ENCODE peak calls at places on chromosomes 2 and 18, in four cellular contexts. One of them, this sample, is unnamed.

GRCh38 chr2:134119672-134120159 is 134.2 kb upstream of the MGAT5 start:
- DNase-seq in adrenal gland: peak; percentile 91
- DNase-seq in K562: peak; percentile 80
- DNase-seq in heart left ventricle: peak; percentile 93
- DNase-seq in this sample: peak; percentile 87

GRCh38 chr18:76446321-76446720 is 48.7 kb downstream of the ZNF516 start:
- DNase-seq in adrenal gland: no peak
- DNase-seq in K562: no peak
- DNase-seq in heart left ventricle: peak; percentile 11
- DNase-seq in this sample: peak; percentile 68

GRCh38 chr2:119574108-119574815 is 30.0 kb downstream of the CFAP221 start:
- DNase-seq in adrenal gland: no peak
- DNase-seq in K562: no peak
- DNase-seq in heart left ventricle: no peak
- DNase-seq in this sample: no peak

GRCh38 chr2:98269274-98269673 is 77.0 kb upstream of the CNGA3 start:
- DNase-seq in adrenal gland: no peak
- DNase-seq in K562: peak; percentile 29
- DNase-seq in heart left ventricle: no peak
- DNase-seq in this sample: peak; percentile 24

GRCh38 chr18:8705941-8706544 is 687 bp downstream of the MTCL1 start:
- DNase-seq in adrenal gland: no peak
- DNase-seq in K562: peak; percentile 62
- DNase-seq in heart left ventricle: no peak
- DNase-seq in this sample: peak; percentile 87

GRCh38 chr2:133130548-133131246 is 437.6 kb downstream of the NCKAP5 start:
- DNase-seq in adrenal gland: no peak
- DNase-seq in K562: no peak
- DNase-seq in heart left ventricle: no peak
- DNase-seq in this sample: no peak

GRCh38 chr2:26144953-26145680 is 27.8 kb upstream of the GAREM2 start:
- DNase-seq in adrenal gland: peak; percentile 47
- DNase-seq in K562: peak; percentile 54
- DNase-seq in heart left ventricle: peak; percentile 43
- DNase-seq in this sample: peak; percentile 88

GRCh38 chr2:19864369-19864768 is 37.4 kb downstream of the TTC32 start:
- DNase-seq in adrenal gland: no peak
- DNase-seq in K562: no peak
- DNase-seq in heart left ventricle: no peak
- DNase-seq in this sample: no peak

GRCh38 chr18:79682481-79682880 is 2.9 kb downstream of the CTDP1 start:
- DNase-seq in adrenal gland: no peak
- DNase-seq in K562: no peak
- DNase-seq in heart left ventricle: no peak
- DNase-seq in this sample: peak; percentile 80

GRCh38 chr2:204533629-204534370 is 11.5 kb upstream of the PARD3B start:
- DNase-seq in adrenal gland: no peak
- DNase-seq in K562: no peak
- DNase-seq in heart left ventricle: no peak
- DNase-seq in this sample: no peak

GRCh38 chr2:18991177-18992168 is 366.9 kb downstream of the OSR1 start:
- DNase-seq in adrenal gland: peak; percentile 35
- DNase-seq in K562: no peak
- DNase-seq in heart left ventricle: peak; percentile 27
- DNase-seq in this sample: peak; percentile 16

GRCh38 chr2:223697316-223697875 is 95.2 kb upstream of the SCG2 start:
- DNase-seq in adrenal gland: no peak
- DNase-seq in K562: no peak
- DNase-seq in heart left ventricle: no peak
- DNase-seq in this sample: no peak

DNA sequence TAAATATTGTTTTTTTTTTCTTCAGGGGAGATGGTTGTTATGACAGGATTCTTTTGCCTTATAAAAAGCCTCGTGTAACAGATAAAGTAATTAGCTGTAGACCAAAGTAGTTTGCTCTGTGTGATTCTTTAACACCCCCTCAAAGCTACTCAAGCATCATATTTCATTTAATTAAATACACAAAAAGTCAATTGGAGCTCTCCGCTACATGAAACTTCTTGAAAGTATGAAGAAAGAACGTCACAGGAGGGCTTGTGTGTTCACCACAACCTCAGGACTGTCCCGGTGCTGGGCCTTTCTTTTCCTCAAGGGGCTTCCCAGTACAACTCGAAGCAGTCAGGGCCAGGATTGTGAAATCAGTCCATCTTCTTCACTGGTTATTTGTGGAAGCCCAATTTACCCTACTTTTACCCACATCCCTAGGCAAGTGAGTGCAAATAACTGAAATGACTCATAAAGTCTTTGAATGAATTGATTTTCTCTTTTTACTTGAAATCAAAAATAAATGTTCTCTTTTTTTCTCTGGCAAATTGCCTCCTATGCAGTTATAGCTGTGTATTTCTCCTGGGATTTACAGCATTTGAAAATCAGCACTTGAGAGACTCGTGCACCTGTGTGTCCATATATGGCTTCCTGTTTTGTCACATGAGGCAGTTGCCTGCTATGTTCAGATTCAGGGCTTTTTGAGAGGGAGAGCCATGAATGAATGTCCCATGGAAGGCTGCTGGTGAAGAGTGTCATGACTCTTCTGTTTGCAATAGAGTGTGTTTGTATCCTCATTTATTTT is 48.6 kb downstream of the LINC00305 start:
- DNase-seq in adrenal gland: no peak
- DNase-seq in K562: no peak
- DNase-seq in heart left ventricle: no peak
- DNase-seq in this sample: no peak
- TF ChIP-seq POLR2A in adrenal gland: no peak
- TF ChIP-seq POLR2A in K562: no peak
- TF ChIP-seq POLR2A in heart left ventricle: no peak
- TF ChIP-seq POLR2A in this sample: no peak

DNA sequence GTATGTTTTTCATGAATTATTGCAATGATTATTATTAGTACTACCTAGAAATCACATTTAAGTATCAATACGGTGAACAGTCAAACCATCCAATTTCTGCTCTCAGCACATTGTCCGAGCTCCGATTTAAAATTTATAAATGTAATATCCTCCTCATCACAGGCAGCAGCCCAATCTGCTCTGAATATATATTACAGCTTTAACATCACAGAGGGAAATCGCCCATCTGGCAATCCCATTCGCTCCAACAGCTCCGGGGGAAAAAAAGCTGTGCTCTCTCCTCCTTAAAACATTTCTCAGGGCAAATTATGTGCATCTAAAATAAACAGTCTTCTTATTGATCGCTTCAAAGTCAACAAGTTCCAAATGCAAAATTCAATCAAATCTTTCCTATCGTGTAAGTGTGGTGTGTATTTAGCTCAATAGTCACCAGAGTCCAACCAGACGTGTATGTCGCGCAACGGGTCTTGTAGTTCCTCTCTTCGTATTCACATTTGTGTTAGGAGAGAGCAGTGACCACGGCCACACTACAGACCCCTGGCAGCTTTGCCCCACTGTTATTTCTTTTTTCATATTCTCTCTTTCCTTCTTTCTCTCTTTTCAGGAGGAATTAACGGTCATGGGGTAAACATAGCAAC is 2.4 kb downstream of the FIGN start:
- DNase-seq in adrenal gland: no peak
- DNase-seq in K562: no peak
- DNase-seq in heart left ventricle: peak; percentile 36
- DNase-seq in this sample: no peak
- H3K4me3 ChIP-seq in adrenal gland: no peak overlapping the region
- H3K4me3 ChIP-seq in K562: no peak overlapping the region
- H3K4me3 ChIP-seq in heart left ventricle: peak overlapping the region; percentile 66
- H3K4me3 ChIP-seq in this sample: no peak overlapping the region

DNA sequence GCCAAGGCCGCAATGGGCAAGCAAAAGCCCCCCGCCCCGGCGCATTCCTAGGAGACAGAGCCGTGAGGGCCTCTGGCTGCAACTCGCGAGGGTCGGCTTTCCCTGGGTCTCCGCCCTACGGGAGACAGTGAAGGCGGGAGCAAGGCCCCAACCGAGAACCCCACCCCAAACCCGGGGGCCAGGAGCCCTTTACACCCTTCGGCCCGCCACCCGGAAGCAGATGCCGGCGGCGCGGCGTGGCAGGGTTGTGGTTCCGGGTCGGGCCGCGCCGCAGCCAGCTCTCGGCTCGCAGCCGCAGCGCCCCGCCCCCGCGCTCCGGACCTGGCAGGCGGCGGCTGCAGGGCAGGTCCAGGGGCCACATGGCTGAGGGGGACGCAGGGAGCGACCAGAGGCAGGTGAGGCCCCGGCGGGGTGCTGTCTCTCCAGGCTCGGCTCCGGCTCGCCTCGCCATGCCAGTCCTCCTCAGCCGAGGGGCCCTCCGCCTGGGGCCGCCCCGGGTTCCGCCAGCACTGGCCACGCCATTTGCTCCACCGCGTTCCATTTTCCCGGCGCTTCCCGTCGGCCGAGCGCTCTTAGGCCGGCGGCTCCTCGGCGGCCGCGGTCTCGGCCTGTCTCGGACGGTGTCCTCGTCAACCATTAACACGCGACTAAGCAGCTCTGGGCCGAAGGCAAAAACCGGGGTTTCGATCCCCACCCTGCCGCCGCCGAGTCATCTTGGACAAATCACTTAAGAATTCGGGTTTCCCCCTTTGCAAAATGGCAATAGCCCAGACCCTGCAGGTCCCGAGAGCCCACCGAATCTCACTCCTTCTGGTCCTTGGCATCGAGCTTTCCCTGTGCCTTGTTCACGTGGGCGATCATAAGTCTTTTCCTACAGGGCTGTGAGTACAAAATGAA is at the start of gene IMPACT:
- DNase-seq in adrenal gland: peak; percentile 87
- DNase-seq in K562: peak; percentile 91
- DNase-seq in heart left ventricle: peak; percentile 88
- DNase-seq in this sample: peak; percentile 49
- TF ChIP-seq POLR2A in adrenal gland: peak; percentile 65
- TF ChIP-seq POLR2A in K562: peak; percentile 72
- TF ChIP-seq POLR2A in heart left ventricle: no peak
- TF ChIP-seq POLR2A in this sample: no peak

GRCh38 chr2:27891820-27892105 is 1.2 kb downstream of the BABAM2 start:
- DNase-seq in adrenal gland: no peak
- DNase-seq in K562: peak; percentile 11
- DNase-seq in heart left ventricle: no peak
- DNase-seq in this sample: no peak
- H3K4me3 ChIP-seq in adrenal gland: no peak overlapping the region
- H3K4me3 ChIP-seq in K562: no peak overlapping the region
- H3K4me3 ChIP-seq in heart left ventricle: no peak overlapping the region
- H3K4me3 ChIP-seq in this sample: no peak overlapping the region

GRCh38 chr18:48834421-48835011 is 116.2 kb downstream of the SMAD7 start:
- DNase-seq in adrenal gland: peak; percentile 94
- DNase-seq in K562: no peak
- DNase-seq in heart left ventricle: peak; percentile 69
- DNase-seq in this sample: peak; percentile 95
- TF ChIP-seq POLR2A in adrenal gland: peak; percentile 64
- TF ChIP-seq POLR2A in K562: no peak
- TF ChIP-seq POLR2A in heart left ventricle: no peak
- TF ChIP-seq POLR2A in this sample: no peak

DNA sequence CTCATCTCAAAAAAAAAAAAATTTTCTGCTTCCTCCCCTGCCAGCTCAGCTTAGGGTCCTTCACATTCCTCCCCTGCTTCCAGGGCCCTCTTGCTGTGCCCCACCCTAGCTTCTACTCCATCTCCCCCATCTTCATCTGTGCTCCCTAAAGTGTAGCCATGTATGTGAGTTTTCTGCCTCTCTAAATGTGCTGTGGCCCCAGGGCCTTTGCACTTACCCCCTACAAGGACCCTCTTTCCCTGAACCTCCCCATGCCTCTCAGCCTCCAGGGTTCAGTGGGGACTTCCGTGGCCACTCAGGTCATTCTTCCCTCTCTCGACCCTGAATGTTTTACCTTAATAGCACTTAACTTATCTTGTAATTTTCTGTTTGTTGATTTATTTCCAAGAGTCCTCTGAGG is 6.2 kb upstream of the ARHGEF4 start:
- DNase-seq in adrenal gland: no peak
- DNase-seq in K562: no peak
- DNase-seq in heart left ventricle: no peak
- DNase-seq in this sample: no peak
- H3K4me3 ChIP-seq in adrenal gland: no peak overlapping the region
- H3K4me3 ChIP-seq in K562: no peak overlapping the region
- H3K4me3 ChIP-seq in heart left ventricle: no peak overlapping the region
- H3K4me3 ChIP-seq in this sample: no peak overlapping the region

GRCh38 chr2:47300081-47300480 is 102.9 kb upstream of the MSH2 start:
- DNase-seq in adrenal gland: no peak
- DNase-seq in K562: no peak
- DNase-seq in heart left ventricle: no peak
- DNase-seq in this sample: no peak

GRCh38 chr2:47301731-47302130 is 101.2 kb upstream of the MSH2 start:
- DNase-seq in adrenal gland: no peak
- DNase-seq in K562: no peak
- DNase-seq in heart left ventricle: no peak
- DNase-seq in this sample: no peak

GRCh38 chr2:47299555-47299954 is 103.4 kb upstream of the MSH2 start:
- DNase-seq in adrenal gland: peak; percentile 25
- DNase-seq in K562: no peak
- DNase-seq in heart left ventricle: no peak
- DNase-seq in this sample: no peak

GRCh38 chr2:47301277-47301618 is 101.7 kb upstream of the MSH2 start:
- DNase-seq in adrenal gland: no peak
- DNase-seq in K562: no peak
- DNase-seq in heart left ventricle: no peak
- DNase-seq in this sample: no peak

GRCh38 chr2:47300609-47301276 is 102.2 kb upstream of the MSH2 start:
- DNase-seq in adrenal gland: no peak
- DNase-seq in K562: no peak
- DNase-seq in heart left ventricle: no peak
- DNase-seq in this sample: peak; percentile 49
- TF ChIP-seq POLR2A in adrenal gland: no peak
- TF ChIP-seq POLR2A in K562: no peak
- TF ChIP-seq POLR2A in heart left ventricle: no peak
- TF ChIP-seq POLR2A in this sample: no peak

DNA sequence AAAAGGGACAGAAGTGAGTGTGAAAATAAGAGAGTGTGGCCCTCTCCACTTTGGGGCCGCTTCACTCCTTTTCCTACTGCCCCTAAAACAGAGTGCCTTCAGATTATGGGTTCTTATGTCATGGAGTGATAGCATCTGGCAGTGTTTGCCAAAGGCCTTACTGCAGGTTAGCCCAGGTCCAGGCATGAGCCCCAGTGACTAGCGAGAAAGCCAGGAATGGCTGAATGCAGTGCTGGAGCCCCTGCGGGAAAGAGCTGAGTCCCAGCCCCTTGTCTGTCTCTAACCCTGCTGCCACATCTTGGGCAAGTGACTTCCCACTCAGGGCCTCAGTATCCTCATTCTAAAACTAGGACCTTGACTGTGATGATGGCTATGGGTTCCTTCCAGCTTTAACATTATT is 6.0 kb downstream of the IGFBP5 start:
- DNase-seq in adrenal gland: no peak
- DNase-seq in K562: no peak
- DNase-seq in heart left ventricle: no peak
- DNase-seq in this sample: no peak
- H3K4me3 ChIP-seq in adrenal gland: no peak overlapping the region
- H3K4me3 ChIP-seq in K562: no peak overlapping the region
- H3K4me3 ChIP-seq in heart left ventricle: no peak overlapping the region
- H3K4me3 ChIP-seq in this sample: no peak overlapping the region

This sample was measured in lower leg skin.